ENCODE peak calls at places on chromosomes 13 and 19, in four cellular contexts. T, S, V and O are unnamed samples.

GRCh38 chr19:54114340-54114826 is 1.1 kb downstream of the TFPT start:
- DNase-seq in T (peak), S (peak), V (no peak), O (no peak)

GRCh38 chr13:33183431-33184130 is 102.0 kb downstream of the STARD13 start:
- DNase-seq in T (no peak), S (no peak), V (no peak), O (no peak)

GRCh38 chr13:41222259-41222852 is 28.0 kb upstream of the KBTBD7 start:
- DNase-seq in T (peak), S (peak), V (no peak), O (no peak)

GRCh38 chr13:28582892-28583240 is 76.1 kb upstream of the POMP start:
- DNase-seq in T (no peak), S (no peak), V (no peak), O (no peak)

GRCh38 chr19:48642862-48643261 is 3.1 kb downstream of the CA11 start:
- DNase-seq in T (no peak), S (no peak), V (no peak), O (no peak)

GRCh38 chr13:48448963-48449614 is 36.2 kb upstream of the LPAR6 start:
- DNase-seq in T (no peak), S (no peak), V (no peak), O (no peak)

GRCh38 chr13:31093145-31093885 is 68.4 kb downstream of the HSPH1 start:
- DNase-seq in T (no peak), S (no peak), V (no peak), O (no peak)

GRCh38 chr19:6216236-6216995 is 63.4 kb downstream of the MLLT1 start:
- DNase-seq in T (no peak), S (no peak), V (no peak), O (peak)

GRCh38 chr13:78659450-78660110 is 625 bp upstream of the OBI1 start:
- DNase-seq in T (no peak), S (no peak), V (no peak), O (no peak)

GRCh38 chr13:107669356-107669755 is 546.0 kb downstream of the LIG4 start:
- DNase-seq in T (no peak), S (no peak), V (no peak), O (no peak)

GRCh38 chr13:102484329-102484728 is 82.5 kb upstream of the FGF14 start:
- DNase-seq in T (no peak), S (no peak), V (no peak), O (no peak)

GRCh38 chr19:873084-874019 is 13.9 kb downstream of the CFD start:
- DNase-seq in T (peak), S (peak), V (no peak), O (peak)

GRCh38 chr19:49596407-49596806 is 5.4 kb downstream of the PRR12 start:
- DNase-seq in T (no peak), S (no peak), V (no peak), O (no peak)

GRCh38 chr13:110055089-110055488 is 251.9 kb downstream of the COL4A1 start:
- DNase-seq in T (no peak), S (no peak), V (no peak), O (no peak)

GRCh38 chr13:28558126-28558525 is 63.2 kb upstream of the FLT1 start:
- DNase-seq in T (no peak), S (no peak), V (no peak), O (no peak)

GRCh38 chr13:36072536-36072935 is 58.6 kb downstream of the DCLK1 start:
- DNase-seq in T (no peak), S (no peak), V (no peak), O (no peak)

GRCh38 chr19:50980203-50980602 is 3.5 kb downstream of the KLK7 start:
- DNase-seq in T (no peak), S (no peak), V (no peak), O (no peak)

GRCh38 chr19:55241935-55242464 is 13.4 kb upstream of the TMEM86B start:
- DNase-seq in T (no peak), S (no peak), V (no peak), O (peak)

GRCh38 chr13:74444161-74444571 is 310.0 kb upstream of the KLF12 start:
- DNase-seq in T (no peak), S (no peak), V (no peak), O (no peak)

GRCh38 chr19:43639507-43640423 is at the start of gene CADM4:
- DNase-seq in T (peak), S (peak), V (no peak), O (no peak)

GRCh38 chr13:42832341-42833153 is 51.2 kb downstream of the FAM216B start:
- DNase-seq in T (peak), S (no peak), V (no peak), O (no peak)

GRCh38 chr19:34475975-34476594 is 5.5 kb upstream of the WTIP start:
- DNase-seq in T (no peak), S (no peak), V (no peak), O (no peak)

GRCh38 chr13:67137044-67137735 is 92.9 kb downstream of the PCDH9 start:
- DNase-seq in T (no peak), S (no peak), V (no peak), O (no peak)

GRCh38 chr19:10533656-10534386 is 9.9 kb upstream of the ATG4D start:
- DNase-seq in T (no peak), S (no peak), V (no peak), O (no peak)

GRCh38 chr13:105806335-105806920 is 729.0 kb downstream of the EFNB2 start:
- DNase-seq in T (no peak), S (no peak), V (no peak), O (no peak)

GRCh38 chr19:36113895-36114762 is 546 bp downstream of the POLR2I start:
- DNase-seq in T (peak), S (no peak), V (no peak), O (no peak)

GRCh38 chr13:34640931-34641330 is 301.1 kb upstream of the NBEA start:
- DNase-seq in T (no peak), S (no peak), V (no peak), O (no peak)

GRCh38 chr13:20231839-20232555 is at the start of gene GJB6:
- DNase-seq in T (peak), S (no peak), V (no peak), O (no peak)

GRCh38 chr13:109355875-109356428 is 430.4 kb downstream of the IRS2 start:
- DNase-seq in T (no peak), S (no peak), V (no peak), O (no peak)

GRCh38 chr13:30690282-30691188 is 44.8 kb upstream of the ALOX5AP start:
- DNase-seq in T (peak), S (peak), V (no peak), O (no peak)

GRCh38 chr19:38209671-38210457 is 14.2 kb downstream of the DPF1 start:
- DNase-seq in T (peak), S (peak), V (no peak), O (no peak)

GRCh38 chr19:56107626-56108351 is 13.3 kb downstream of the ZNF787 start:
- DNase-seq in T (peak), S (no peak), V (no peak), O (no peak)

GRCh38 chr13:106568225-106569003 is 477 bp upstream of the ARGLU1 start:
- DNase-seq in T (no peak), S (no peak), V (no peak), O (no peak)

GRCh38 chr13:48210178-48210577 is 22.8 kb upstream of the ITM2B start:
- DNase-seq in T (no peak), S (no peak), V (no peak), O (no peak)

GRCh38 chr13:109781384-109782065 is 4.9 kb downstream of the IRS2 start:
- DNase-seq in T (no peak), S (no peak), V (no peak), O (no peak)

GRCh38 chr19:45554481-45554880 is 30.1 kb downstream of the OPA3 start:
- DNase-seq in T (no peak), S (no peak), V (no peak), O (no peak)